ENCODE peak calls at places on chromosomes 12 and 14, in four cellular contexts. B is AG09309; E is CD4-positive, alpha-beta T cell; M is heart left ventricle. V is an unnamed sample.

GRCh38 chr12:93954160-93955112 is 193.9 kb upstream of the PLXNC1 start:
- DNase-seq in E (no peak), M (peak), B (no peak), V (no peak)

GRCh38 chr14:99468836-99469592 is 11.6 kb downstream of the SETD3 start:
- DNase-seq in M (no peak), E (no peak), B (no peak), V (no peak)

GRCh38 chr12:81644503-81644902 is 114.6 kb downstream of the PPFIA2 start:
- DNase-seq in B (no peak), E (no peak), M (no peak), V (no peak)

GRCh38 chr12:62332598-62332997 is 72.4 kb downstream of the USP15 start:
- DNase-seq in E (no peak), B (peak), M (no peak), V (no peak)

GRCh38 chr14:24843494-24843893 is 206.5 kb downstream of the STXBP6 start:
- DNase-seq in M (no peak), E (no peak), B (no peak), V (no peak)

GRCh38 chr12:108629824-108630476 is 3.7 kb downstream of the SELPLG start:
- DNase-seq in E (peak), B (peak), M (peak), V (peak)

GRCh38 chr12:50739611-50740010 is 24.3 kb upstream of the ATF1 start:
- DNase-seq in E (no peak), B (no peak), M (no peak), V (no peak)

GRCh38 chr12:12799163-12799920 is 13.8 kb upstream of the DDX47 start:
- DNase-seq in M (no peak), B (no peak), E (no peak), V (no peak)

GRCh38 chr14:50740858-50741257 is 72.8 kb upstream of the SAV1 start:
- DNase-seq in M (no peak), B (no peak), E (no peak), V (no peak)

GRCh38 chr12:12984119-12984518 is 15.9 kb downstream of the HEBP1 start:
- DNase-seq in B (no peak), E (no peak), M (no peak), V (no peak)

GRCh38 chr12:114294303-114294685 is 111.7 kb downstream of the TBX5 start:
- DNase-seq in M (no peak), E (no peak), B (peak), V (no peak)

GRCh38 chr12:115341442-115341841 is 657.5 kb upstream of the TBX3 start:
- DNase-seq in M (peak), E (no peak), B (peak), V (peak)

GRCh38 chr14:64682843-64683242 is 21.4 kb upstream of the PLEKHG3 start:
- DNase-seq in M (no peak), E (no peak), B (no peak), V (no peak)

GRCh38 chr12:24349051-24349780 is 399.7 kb upstream of the SOX5 start:
- DNase-seq in E (no peak), B (no peak), M (no peak), V (no peak)

GRCh38 chr12:105977256-105978051 is 161.3 kb downstream of the NUAK1 start:
- DNase-seq in M (no peak), B (no peak), E (no peak), V (no peak)

GRCh38 chr12:27083861-27084271 is 1.5 kb upstream of the C12orf71 start:
- DNase-seq in M (no peak), E (no peak), B (peak), V (no peak)

GRCh38 chr14:101600336-101600890 is 39.1 kb downstream of the DIO3 start:
- DNase-seq in E (no peak), M (no peak), B (no peak), V (no peak)

GRCh38 chr14:74615735-74616134 is 3.7 kb upstream of the LTBP2 start:
- DNase-seq in M (no peak), B (no peak), E (no peak), V (no peak)

GRCh38 chr12:130713581-130713991 is 2.5 kb downstream of the RIMBP2 start:
- DNase-seq in B (no peak), E (no peak), M (no peak), V (no peak)

GRCh38 chr14:98101323-98101722 is 1170.7 kb downstream of the BCL11B start:
- DNase-seq in E (no peak), B (no peak), M (no peak), V (no peak)

GRCh38 chr12:111166779-111167540 is 201.9 kb downstream of the PHETA1 start:
- DNase-seq in E (no peak), B (no peak), M (peak), V (no peak)

GRCh38 chr12:81245458-81245857 is 167.6 kb downstream of the ACSS3 start:
- DNase-seq in B (no peak), E (no peak), M (no peak), V (no peak)

GRCh38 chr14:52821805-52822250 is 30.4 kb upstream of the GNPNAT1 start:
- DNase-seq in E (no peak), M (no peak), B (no peak), V (no peak)

GRCh38 chr12:32431025-32431424 is 31.7 kb downstream of the FGD4 start:
- DNase-seq in E (no peak), M (no peak), B (no peak), V (no peak)

GRCh38 chr14:50335389-50335788 is 23.3 kb downstream of the DMAC2L start:
- DNase-seq in M (peak), B (no peak), E (no peak), V (no peak)

GRCh38 chr14:97273540-97273939 is 476.4 kb downstream of the VRK1 start:
- DNase-seq in E (no peak), M (no peak), B (no peak), V (no peak)

GRCh38 chr12:6850796-6851152 is 312 bp downstream of the CDCA3 start:
- DNase-seq in E (no peak), B (no peak), M (no peak), V (no peak)

GRCh38 chr14:93103392-93104080 is 12.2 kb downstream of the ITPK1 start:
- DNase-seq in B (no peak), M (peak), E (peak), V (no peak)

GRCh38 chr12:3032770-3033537 is 44.2 kb upstream of the TSPAN9 start:
- DNase-seq in M (peak), B (no peak), E (no peak), V (no peak)

GRCh38 chr12:80807640-80808288 is 91.1 kb downstream of the MYF5 start:
- DNase-seq in E (no peak), B (no peak), M (no peak), V (no peak)

GRCh38 chr12:41576925-41577324 is 388.8 kb downstream of the PDZRN4 start:
- DNase-seq in B (no peak), M (no peak), E (no peak), V (no peak)

GRCh38 chr14:99544971-99545370 is 59.0 kb downstream of the CCDC85C start:
- DNase-seq in B (no peak), E (no peak), M (no peak), V (no peak)

GRCh38 chr14:55756563-55756962 is 176.6 kb downstream of the KTN1 start:
- DNase-seq in B (no peak), E (no peak), M (no peak), V (no peak)

GRCh38 chr12:8556748-8557147 is 16.0 kb upstream of the CLEC4E start:
- DNase-seq in M (no peak), E (no peak), B (no peak), V (no peak)

GRCh38 chr14:60647081-60647836 is 2.0 kb downstream of the SIX1 start:
- DNase-seq in E (no peak), B (no peak), M (no peak), V (no peak)

GRCh38 chr12:52082668-52082987 is 3.1 kb downstream of the SMIM41 start:
- DNase-seq in E (no peak), B (no peak), M (no peak), V (no peak)

GRCh38 chr12:57735198-57735855 is 3.2 kb downstream of the AGAP2 start:
- DNase-seq in M (peak), B (no peak), E (no peak), V (no peak)

GRCh38 chr14:72554401-72554800 is 339.5 kb downstream of the DPF3 start:
- DNase-seq in B (no peak), M (no peak), E (no peak), V (no peak)

GRCh38 chr14:72555609-72556000 is 338.3 kb downstream of the DPF3 start:
- DNase-seq in B (no peak), E (no peak), M (no peak), V (no peak)

GRCh38 chr14:72553161-72553560 is 340.7 kb downstream of the DPF3 start:
- DNase-seq in M (no peak), E (no peak), B (no peak), V (no peak)

GRCh38 chr14:72553656-72554055 is 340.2 kb downstream of the DPF3 start:
- DNase-seq in E (no peak), M (no peak), B (no peak), V (no peak)

GRCh38 chr14:72554994-72555608 is 338.8 kb downstream of the DPF3 start:
- DNase-seq in B (no peak), E (no peak), M (no peak), V (no peak)
- TF ChIP-seq CTCF in B (no peak), E (no peak), M (no peak), V (no peak)

GRCh38 chr14:91058017-91058675 is 2.3 kb downstream of the RPS6KA5 start:
- DNase-seq in E (no peak), B (no peak), M (no peak), V (no peak)

GRCh38 chr14:91061309-91061887 is 957 bp upstream of the RPS6KA5 start:
- DNase-seq in M (no peak), E (no peak), B (no peak), V (no peak)

GRCh38 chr14:91060472-91061308 is at the start of gene RPS6KA5:
- DNase-seq in E (peak), M (peak), B (peak), V (peak)

GRCh38 chr14:91062600-91062999 is 2.2 kb upstream of the RPS6KA5 start:
- DNase-seq in B (no peak), E (no peak), M (no peak), V (no peak)

GRCh38 chr14:91059576-91060471 is 617 bp downstream of the RPS6KA5 start:
- DNase-seq in M (peak), B (no peak), E (peak), V (no peak)
- TF ChIP-seq CTCF in M (no peak), B (peak), E (no peak), V (no peak)

GRCh38 chr12:89707623-89707991 is 1.0 kb downstream of the ATP2B1 start:
- DNase-seq in B (no peak), M (no peak), E (no peak), V (no peak)

GRCh38 chr12:89709157-89709993 is 737 bp upstream of the ATP2B1 start:
- DNase-seq in M (peak), B (peak), E (peak), V (peak)

GRCh38 chr12:89706551-89707348 is 1.9 kb downstream of the ATP2B1 start:
- DNase-seq in M (peak), B (no peak), E (no peak), V (no peak)

GRCh38 chr12:89708793-89709156 is at the start of gene ATP2B1:
- DNase-seq in M (peak), E (peak), B (peak), V (peak)

DNA sequence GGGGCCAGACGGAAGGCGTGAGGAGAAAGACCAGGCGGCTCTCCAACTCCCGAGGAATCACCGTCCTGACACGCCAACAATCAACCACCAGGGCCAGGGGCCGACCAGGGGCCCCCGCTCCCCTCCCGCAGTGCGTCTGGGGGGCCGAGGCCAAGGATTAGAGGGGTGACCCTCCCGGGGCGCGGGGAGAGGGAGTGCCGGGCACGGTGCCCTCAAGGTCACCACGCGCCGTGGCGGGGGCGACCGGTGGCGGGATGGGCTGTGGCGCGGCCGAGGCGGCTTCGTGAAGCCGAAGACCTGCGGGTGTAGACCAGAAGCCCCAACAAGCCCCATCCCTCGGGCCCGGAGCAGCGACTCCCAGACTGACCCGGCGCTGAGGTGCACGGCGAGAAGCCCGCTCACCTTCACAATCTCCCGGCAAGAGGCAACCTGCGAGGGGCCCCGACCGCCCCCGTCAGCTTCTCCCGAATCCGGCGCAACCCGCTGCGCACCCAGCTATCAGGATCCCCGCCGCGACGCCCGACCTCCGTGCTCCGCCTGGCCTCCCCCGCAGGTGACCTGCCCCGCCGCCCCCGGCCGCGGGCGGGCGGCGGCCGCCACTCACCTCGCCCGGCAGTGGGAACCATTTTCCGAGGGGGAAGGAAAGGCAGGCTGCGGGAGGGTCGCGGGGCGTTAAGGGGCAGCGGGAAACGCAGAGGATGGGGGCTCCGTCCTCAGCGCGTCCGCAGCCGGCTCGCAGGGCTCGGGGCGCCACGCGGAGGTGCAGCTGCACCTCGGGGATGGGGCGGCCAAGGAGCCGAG is 446 bp downstream of the ATP2B1 start:
- DNase-seq in E (peak), M (peak), B (no peak), V (no peak)
- TF ChIP-seq CTCF in E (no peak), M (no peak), B (peak), V (no peak)

DNA sequence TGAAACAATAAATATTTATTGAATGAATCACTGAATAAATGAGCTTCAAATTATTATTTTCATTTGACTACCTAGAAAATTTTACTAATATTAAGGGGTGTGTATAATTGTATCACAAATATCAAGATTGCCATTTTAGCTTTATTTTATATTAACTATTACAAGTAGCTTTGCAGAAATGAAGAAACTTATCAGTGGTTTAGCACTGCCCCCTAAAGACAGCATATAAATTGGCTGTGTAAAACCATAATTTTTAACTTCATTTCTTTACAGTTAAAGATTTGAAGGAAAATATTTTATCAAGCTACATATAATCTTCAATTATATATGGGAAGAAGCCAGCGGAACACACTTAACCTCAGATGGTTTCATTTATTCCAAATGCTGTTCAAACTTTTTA is 11.4 kb downstream of the GARIN6 start:
- DNase-seq in E (no peak), M (no peak), B (no peak), V (no peak)
- TF ChIP-seq CTCF in E (no peak), M (peak), B (peak), V (no peak)

V was measured in omental fat pad.